ENCODE peak calls at places on chromosomes 6 and 20, in six cellular contexts. J is stimulated activated CD4-positive, alpha-beta T cell treated with anti-CD3 and anti-CD28 coated beads, Interleukin-12 subunit alpha, Interleukin-12 subunit beta, amount 100 ng/mL, for 4 hours; D is neural progenitor cell; H is renal cortical epithelial cell; Q is astrocyte; K is epithelial cell of esophagus. F is an unnamed sample.

GRCh38 chr6:129631070-129631469 is 78.9 kb downstream of the ARHGAP18 start:
- DNase-seq in J (no peak), D (no peak), H (peak; percentile 29), Q (no peak), K (no peak), F (no peak)

GRCh38 chr6:6556738-6557503 is 31.6 kb upstream of the LY86 start:
- DNase-seq in J (peak; percentile 16), D (peak; percentile 72), H (peak; percentile 32), Q (no peak), K (peak; percentile 52), F (no peak)

GRCh38 chr6:99330159-99330558 is 19.3 kb downstream of the FAXC start:
- DNase-seq in J (peak; percentile 28), D (peak; percentile 78), H (peak; percentile 53), Q (peak; percentile 41), K (peak; percentile 81), F (peak; percentile 36)

GRCh38 chr20:25043499-25044260 is 14.3 kb downstream of the ACSS1 start:
- DNase-seq in J (no peak), D (no peak), H (no peak), Q (no peak), K (no peak), F (no peak)

GRCh38 chr20:50292324-50293243 is 102.0 kb downstream of the CEBPB start:
- DNase-seq in J (peak; percentile 31), D (no peak), H (peak; percentile 95), Q (peak; percentile 95), K (peak; percentile 39), F (no peak)

GRCh38 chr6:22784611-22785010 is 215.2 kb downstream of the HDGFL1 start:
- DNase-seq in J (no peak), D (peak; percentile 33), H (no peak), Q (peak; percentile 50), K (no peak), F (no peak)

GRCh38 chr6:23244300-23244699 is 674.9 kb downstream of the HDGFL1 start:
- DNase-seq in J (no peak), D (no peak), H (peak; percentile 72), Q (peak; percentile 79), K (peak; percentile 88), F (no peak)

GRCh38 chr20:52959125-52959524 is 13.0 kb upstream of the TSHZ2 start:
- DNase-seq in J (no peak), D (peak; percentile 41), H (no peak), Q (no peak), K (peak; percentile 47), F (peak; percentile 43)

GRCh38 chr6:89611666-89612065 is 26.9 kb downstream of the LYRM2 start:
- DNase-seq in J (no peak), D (no peak), H (peak; percentile 81), Q (peak; percentile 48), K (no peak), F (no peak)

GRCh38 chr6:46203388-46203787 is 32.6 kb upstream of the ENPP5 start:
- DNase-seq in J (no peak), D (no peak), H (no peak), Q (no peak), K (no peak), F (no peak)

GRCh38 chr6:44569931-44570385 is 182.5 kb downstream of the CDC5L start:
- DNase-seq in J (no peak), D (no peak), H (no peak), Q (peak; percentile 73), K (no peak), F (no peak)

GRCh38 chr20:62683136-62683535 is 25.5 kb upstream of the NTSR1 start:
- DNase-seq in J (no peak), D (no peak), H (no peak), Q (no peak), K (no peak), F (no peak)

GRCh38 chr6:73169111-73169510 is 56.2 kb downstream of the KHDC1L start:
- DNase-seq in J (no peak), D (no peak), H (peak; percentile 11), Q (no peak), K (no peak), F (no peak)

GRCh38 chr6:170249817-170250216 is 41.1 kb downstream of the DLL1 start:
- DNase-seq in J (no peak), D (no peak), H (no peak), Q (no peak), K (no peak), F (no peak)

GRCh38 chr20:878511-879307 is 37.4 kb downstream of the ANGPT4 start:
- DNase-seq in J (no peak), D (peak; percentile 85), H (peak; percentile 11), Q (no peak), K (peak; percentile 52), F (no peak)

GRCh38 chr20:22568872-22569344 is 15.5 kb downstream of the FOXA2 start:
- DNase-seq in J (no peak), D (peak; percentile 67), H (no peak), Q (no peak), K (no peak), F (no peak)

GRCh38 chr20:42688576-42688975 is 501.1 kb downstream of the PTPRT start:
- DNase-seq in J (no peak), D (peak; percentile 31), H (no peak), Q (no peak), K (no peak), F (no peak)

GRCh38 chr6:155693573-155694428 is 238.2 kb upstream of the NOX3 start:
- DNase-seq in J (no peak), D (no peak), H (peak; percentile 89), Q (no peak), K (no peak), F (peak; percentile 58)

GRCh38 chr6:74826318-74826717 is 379.5 kb downstream of the COL12A1 start:
- DNase-seq in J (no peak), D (no peak), H (no peak), Q (no peak), K (no peak), F (no peak)

GRCh38 chr6:51004380-51004779 is 185.7 kb downstream of the TFAP2B start:
- DNase-seq in J (no peak), D (no peak), H (no peak), Q (no peak), K (no peak), F (no peak)

GRCh38 chr20:7692478-7692877 is 247.8 kb downstream of the HAO1 start:
- DNase-seq in J (no peak), D (no peak), H (no peak), Q (peak; percentile 27), K (no peak), F (no peak)

GRCh38 chr20:53298900-53299299 is 294.7 kb downstream of the ZNF217 start:
- DNase-seq in J (no peak), D (no peak), H (no peak), Q (no peak), K (no peak), F (no peak)

GRCh38 chr20:35434085-35435005 is 3.7 kb downstream of the GDF5 start:
- DNase-seq in J (no peak), D (no peak), H (no peak), Q (no peak), K (no peak), F (no peak)

GRCh38 chr20:37503256-37503927 is 17.7 kb upstream of the NNAT start:
- DNase-seq in J (no peak), D (no peak), H (no peak), Q (no peak), K (no peak), F (no peak)

GRCh38 chr6:169807699-169808607 is 56.5 kb downstream of the ERMARD start:
- DNase-seq in J (no peak), D (no peak), H (no peak), Q (no peak), K (no peak), F (no peak)

GRCh38 chr6:12479885-12480284 is 189.7 kb downstream of the EDN1 start:
- DNase-seq in J (no peak), D (no peak), H (no peak), Q (peak; percentile 55), K (no peak), F (no peak)

GRCh38 chr20:13265941-13266340 is 44.9 kb downstream of the ISM1 start:
- DNase-seq in J (no peak), D (no peak), H (no peak), Q (no peak), K (no peak), F (no peak)